ENCODE peak calls at places on chromosomes 3 and 15, in eight cellular contexts. One of them, this sample, is unnamed.

GRCh38 chr3:4533489-4534443 is 40.6 kb downstream of the ITPR1 start:
- DNase-seq in KBM-7: peak
- DNase-seq in adrenal gland: peak
- DNase-seq in T-helper 2 cell: no peak
- DNase-seq in HAP-1: no peak
- DNase-seq in GM10248: no peak
- DNase-seq in globus pallidus: no peak
- DNase-seq in tibial artery: peak
- DNase-seq in this sample: no peak

GRCh38 chr3:23602895-23603443 is 202.8 kb upstream of the UBE2E1 start:
- DNase-seq in KBM-7: no peak
- DNase-seq in adrenal gland: no peak
- DNase-seq in T-helper 2 cell: no peak
- DNase-seq in HAP-1: no peak
- DNase-seq in GM10248: no peak
- DNase-seq in globus pallidus: no peak
- DNase-seq in tibial artery: no peak
- DNase-seq in this sample: no peak

GRCh38 chr15:61226313-61227250 is 2.5 kb downstream of the RORA start:
- DNase-seq in KBM-7: no peak
- DNase-seq in adrenal gland: no peak
- DNase-seq in T-helper 2 cell: no peak
- DNase-seq in HAP-1: no peak
- DNase-seq in GM10248: no peak
- DNase-seq in globus pallidus: no peak
- DNase-seq in tibial artery: no peak
- DNase-seq in this sample: peak

GRCh38 chr3:42504334-42505202 is 2.1 kb downstream of the VIPR1 start:
- DNase-seq in KBM-7: no peak
- DNase-seq in adrenal gland: no peak
- DNase-seq in T-helper 2 cell: no peak
- DNase-seq in HAP-1: no peak
- DNase-seq in GM10248: no peak
- DNase-seq in globus pallidus: no peak
- DNase-seq in tibial artery: peak
- DNase-seq in this sample: no peak

GRCh38 chr3:123660900-123661299 is 76.0 kb upstream of the HACD2 start:
- DNase-seq in KBM-7: peak
- DNase-seq in adrenal gland: peak
- DNase-seq in T-helper 2 cell: no peak
- DNase-seq in HAP-1: no peak
- DNase-seq in GM10248: no peak
- DNase-seq in globus pallidus: peak
- DNase-seq in tibial artery: peak
- DNase-seq in this sample: peak

GRCh38 chr3:128425846-128426127 is 40.9 kb downstream of the DNAJB8 start:
- DNase-seq in KBM-7: no peak
- DNase-seq in adrenal gland: no peak
- DNase-seq in T-helper 2 cell: no peak
- DNase-seq in HAP-1: no peak
- DNase-seq in GM10248: no peak
- DNase-seq in globus pallidus: no peak
- DNase-seq in tibial artery: no peak
- DNase-seq in this sample: no peak

GRCh38 chr3:37937156-37937555 is 53.4 kb upstream of the VILL start:
- DNase-seq in KBM-7: no peak
- DNase-seq in adrenal gland: no peak
- DNase-seq in T-helper 2 cell: no peak
- DNase-seq in HAP-1: no peak
- DNase-seq in GM10248: no peak
- DNase-seq in globus pallidus: no peak
- DNase-seq in tibial artery: no peak
- DNase-seq in this sample: no peak

GRCh38 chr3:197366301-197367044 is 68.1 kb upstream of the DLG1 start:
- DNase-seq in KBM-7: no peak
- DNase-seq in adrenal gland: no peak
- DNase-seq in T-helper 2 cell: no peak
- DNase-seq in HAP-1: no peak
- DNase-seq in GM10248: no peak
- DNase-seq in globus pallidus: no peak
- DNase-seq in tibial artery: no peak
- DNase-seq in this sample: no peak

GRCh38 chr3:72624656-72625055 is 223.6 kb downstream of the SHQ1 start:
- DNase-seq in KBM-7: no peak
- DNase-seq in adrenal gland: no peak
- DNase-seq in T-helper 2 cell: no peak
- DNase-seq in HAP-1: no peak
- DNase-seq in GM10248: no peak
- DNase-seq in globus pallidus: no peak
- DNase-seq in tibial artery: no peak
- DNase-seq in this sample: no peak

GRCh38 chr15:65377105-65377975 is 462 bp downstream of the IGDCC3 start:
- DNase-seq in KBM-7: no peak
- DNase-seq in adrenal gland: peak
- DNase-seq in T-helper 2 cell: no peak
- DNase-seq in HAP-1: peak
- DNase-seq in GM10248: no peak
- DNase-seq in globus pallidus: peak
- DNase-seq in tibial artery: no peak
- DNase-seq in this sample: no peak

GRCh38 chr15:36691596-36691995 is 112.2 kb downstream of the CDIN1 start:
- DNase-seq in KBM-7: no peak
- DNase-seq in adrenal gland: no peak
- DNase-seq in T-helper 2 cell: no peak
- DNase-seq in HAP-1: no peak
- DNase-seq in GM10248: no peak
- DNase-seq in globus pallidus: no peak
- DNase-seq in tibial artery: no peak
- DNase-seq in this sample: no peak

GRCh38 chr3:148309390-148310035 is 388.2 kb upstream of the AGTR1 start:
- DNase-seq in KBM-7: peak
- DNase-seq in adrenal gland: peak
- DNase-seq in T-helper 2 cell: no peak
- DNase-seq in HAP-1: peak
- DNase-seq in GM10248: peak
- DNase-seq in globus pallidus: no peak
- DNase-seq in tibial artery: peak
- DNase-seq in this sample: no peak

GRCh38 chr15:75136758-75137157 is 64.9 kb upstream of the C15orf39 start:
- DNase-seq in KBM-7: no peak
- DNase-seq in adrenal gland: no peak
- DNase-seq in T-helper 2 cell: no peak
- DNase-seq in HAP-1: no peak
- DNase-seq in GM10248: no peak
- DNase-seq in globus pallidus: no peak
- DNase-seq in tibial artery: no peak
- DNase-seq in this sample: no peak

GRCh38 chr3:87052499-87053260 is 61.7 kb upstream of the VGLL3 start:
- DNase-seq in KBM-7: no peak
- DNase-seq in adrenal gland: no peak
- DNase-seq in T-helper 2 cell: no peak
- DNase-seq in HAP-1: no peak
- DNase-seq in GM10248: no peak
- DNase-seq in globus pallidus: no peak
- DNase-seq in tibial artery: no peak
- DNase-seq in this sample: no peak

GRCh38 chr3:34256791-34257190 is 458.4 kb downstream of the PDCD6IP start:
- DNase-seq in KBM-7: no peak
- DNase-seq in adrenal gland: no peak
- DNase-seq in T-helper 2 cell: no peak
- DNase-seq in HAP-1: no peak
- DNase-seq in GM10248: no peak
- DNase-seq in globus pallidus: no peak
- DNase-seq in tibial artery: no peak
- DNase-seq in this sample: no peak

GRCh38 chr3:25856902-25857518 is 67.1 kb downstream of the OXSM start:
- DNase-seq in KBM-7: peak
- DNase-seq in adrenal gland: no peak
- DNase-seq in T-helper 2 cell: no peak
- DNase-seq in HAP-1: peak
- DNase-seq in GM10248: peak
- DNase-seq in globus pallidus: peak
- DNase-seq in tibial artery: no peak
- DNase-seq in this sample: peak

GRCh38 chr15:71755092-71755491 is 55.3 kb upstream of the NR2E3 start:
- DNase-seq in KBM-7: no peak
- DNase-seq in adrenal gland: no peak
- DNase-seq in T-helper 2 cell: no peak
- DNase-seq in HAP-1: no peak
- DNase-seq in GM10248: no peak
- DNase-seq in globus pallidus: no peak
- DNase-seq in tibial artery: no peak
- DNase-seq in this sample: no peak

GRCh38 chr3:99747915-99748314 is 69.7 kb upstream of the CMSS1 start:
- DNase-seq in KBM-7: no peak
- DNase-seq in adrenal gland: no peak
- DNase-seq in T-helper 2 cell: no peak
- DNase-seq in HAP-1: peak
- DNase-seq in GM10248: no peak
- DNase-seq in globus pallidus: no peak
- DNase-seq in tibial artery: no peak
- DNase-seq in this sample: no peak

GRCh38 chr15:85408270-85408746 is 27.9 kb downstream of the AKAP13 start:
- DNase-seq in KBM-7: peak
- DNase-seq in adrenal gland: no peak
- DNase-seq in T-helper 2 cell: no peak
- DNase-seq in HAP-1: no peak
- DNase-seq in GM10248: peak
- DNase-seq in globus pallidus: no peak
- DNase-seq in tibial artery: no peak
- DNase-seq in this sample: no peak

This sample was measured in putamen.